ENCODE peak calls at places on chromosomes 11 and 22, in four cellular contexts. X is HFFc6, H is coronary artery, M is H9. N is an unnamed sample.

GRCh38 chr11:123145661-123146060 is 49.4 kb downstream of the CLMP start:
- DNase-seq in X (no peak), H (no peak), M (no peak), N (no peak)

GRCh38 chr11:86070435-86071056 is 1.7 kb upstream of the PICALM start:
- DNase-seq in X (no peak), H (no peak), M (no peak), N (no peak)

GRCh38 chr11:44949160-44950035 is 1.3 kb downstream of the TP53I11 start:
- DNase-seq in X (no peak), H (no peak), M (peak), N (no peak)

GRCh38 chr11:99584822-99585221 is 564.1 kb downstream of the CNTN5 start:
- DNase-seq in X (no peak), H (no peak), M (no peak), N (no peak)

GRCh38 chr22:22995166-22995565 is 75.2 kb upstream of the GNAZ start:
- DNase-seq in X (no peak), H (no peak), M (no peak), N (no peak)

GRCh38 chr11:6333112-6333511 is 12.8 kb upstream of the CAVIN3 start:
- DNase-seq in X (no peak), H (no peak), M (no peak), N (no peak)

GRCh38 chr11:121543981-121544380 is 91.2 kb upstream of the SORL1-AS1 start:
- DNase-seq in X (no peak), H (no peak), M (no peak), N (no peak)

GRCh38 chr22:41237707-41238569 is 2.8 kb downstream of the CHADL start:
- DNase-seq in X (no peak), H (no peak), M (peak), N (no peak)

GRCh38 chr11:76839326-76839725 is 21.4 kb upstream of the ACER3 start:
- DNase-seq in X (no peak), H (no peak), M (no peak), N (no peak)

GRCh38 chr22:19853879-19854777 is 546 bp downstream of the GNB1L start:
- DNase-seq in X (no peak), H (no peak), M (no peak), N (no peak)

GRCh38 chr11:121117753-121118152 is 16.7 kb downstream of the TECTA start:
- DNase-seq in X (no peak), H (no peak), M (no peak), N (no peak)

GRCh38 chr11:83827520-83827919 is 541.4 kb upstream of the CCDC90B start:
- DNase-seq in X (peak), H (no peak), M (no peak), N (no peak)

GRCh38 chr11:128837627-128838026 is 29.5 kb downstream of the KCNJ1 start:
- DNase-seq in X (no peak), H (no peak), M (no peak), N (no peak)

GRCh38 chr11:65779919-65780769 is 632 bp downstream of the AP5B1 start:
- DNase-seq in X (peak), H (peak), M (peak), N (peak)

GRCh38 chr11:65782816-65783228 is 2.0 kb upstream of the AP5B1 start:
- DNase-seq in X (no peak), H (peak), M (no peak), N (no peak)

GRCh38 chr11:65780770-65781151 is at the start of gene AP5B1:
- DNase-seq in X (peak), H (peak), M (peak), N (no peak)

GRCh38 chr11:65781962-65782815 is 1.4 kb upstream of the AP5B1 start:
- DNase-seq in X (no peak), H (peak), M (no peak), N (no peak)

GRCh38 chr11:65781152-65781961 is 581 bp upstream of the AP5B1 start:
- DNase-seq in X (no peak), H (peak), M (peak), N (no peak)
- TF ChIP-seq CTCF in X (peak), H (no peak), M (peak), N (peak)

GRCh38 chr11:20373102-20373501 is 9.6 kb downstream of the HTATIP2 start:
- DNase-seq in X (no peak), H (no peak), M (no peak), N (no peak)
- TF ChIP-seq CTCF in X (no peak), H (no peak), M (no peak), N (no peak)

GRCh38 chr11:57427692-57428082 is 766 bp upstream of the SLC43A3 start:
- DNase-seq in X (no peak), H (peak), M (no peak), N (no peak)
- TF ChIP-seq CTCF in X (no peak), H (no peak), M (no peak), N (no peak)

DNA sequence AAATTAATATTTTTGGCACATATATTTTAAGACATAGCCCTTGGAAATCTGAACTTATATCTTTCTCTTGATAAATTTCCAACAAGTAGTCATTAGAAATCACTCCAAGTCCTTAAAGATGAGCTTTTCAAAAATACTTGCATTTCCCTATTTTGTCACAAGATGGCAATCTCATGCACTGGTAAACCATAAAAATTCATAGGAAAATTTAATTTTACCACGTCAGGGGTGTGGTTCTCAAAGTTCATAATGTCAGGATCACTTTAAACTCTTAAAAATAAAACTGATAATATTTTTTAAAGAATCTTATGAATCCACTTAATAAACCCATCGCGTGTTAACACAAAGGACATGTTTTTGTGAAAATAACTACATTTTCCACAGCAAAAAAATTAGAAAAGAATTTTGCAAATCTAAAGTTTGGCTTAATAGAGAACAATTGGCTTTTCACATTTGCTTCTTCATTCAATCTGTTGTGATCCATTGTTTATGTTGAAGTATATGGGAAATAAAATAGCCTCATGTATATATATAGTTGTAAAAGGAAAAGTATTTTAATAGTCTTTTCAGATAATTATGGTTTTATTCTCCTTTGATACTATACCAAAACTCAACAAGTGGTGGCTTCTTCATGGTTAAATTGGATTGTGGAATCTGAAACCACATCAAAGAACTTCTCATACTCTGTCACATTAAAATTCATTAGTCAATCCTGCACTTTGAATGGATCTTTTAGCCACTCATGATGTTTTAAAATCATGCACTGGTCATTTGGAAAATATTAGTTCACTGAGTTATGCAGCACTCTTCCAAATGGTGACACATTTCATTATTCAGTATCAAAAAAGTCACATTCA is 169.1 kb downstream of the CADM1 start:
- DNase-seq in X (peak), H (no peak), M (no peak), N (no peak)
- TF ChIP-seq CTCF in X (peak), H (peak), M (peak), N (peak)

DNA sequence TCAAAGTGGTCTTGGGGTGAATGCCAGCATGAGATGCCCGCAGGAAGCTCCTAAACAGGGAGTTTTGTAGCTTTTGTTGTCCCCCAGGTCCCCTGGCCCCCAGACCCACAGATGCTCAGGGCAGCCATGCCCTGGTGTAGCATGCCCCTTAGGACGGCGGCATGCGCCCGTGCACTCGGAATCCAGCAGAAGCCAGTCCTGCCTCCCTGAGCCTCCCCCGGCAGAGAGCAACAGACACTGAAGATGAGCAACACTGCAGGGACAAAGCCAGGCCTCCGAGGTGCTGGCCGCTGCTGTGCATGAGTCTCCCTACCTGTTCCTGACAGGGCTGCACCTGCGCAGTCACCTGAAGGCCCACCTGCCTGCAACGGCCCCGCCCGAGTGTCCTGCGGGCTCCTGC is 59.1 kb downstream of the TRMU start:
- DNase-seq in X (no peak), H (no peak), M (no peak), N (no peak)
- TF ChIP-seq CTCF in X (no peak), H (no peak), M (no peak), N (no peak)

GRCh38 chr11:15629690-15630321 is 515.1 kb downstream of the INSC start:
- DNase-seq in X (no peak), H (no peak), M (peak), N (no peak)
- TF ChIP-seq CTCF in X (no peak), H (no peak), M (peak), N (peak)

GRCh38 chr11:14636119-14636518 is 7.5 kb upstream of the PDE3B start:
- DNase-seq in X (no peak), H (no peak), M (no peak), N (no peak)
- TF ChIP-seq CTCF in X (no peak), H (no peak), M (no peak), N (no peak)

DNA sequence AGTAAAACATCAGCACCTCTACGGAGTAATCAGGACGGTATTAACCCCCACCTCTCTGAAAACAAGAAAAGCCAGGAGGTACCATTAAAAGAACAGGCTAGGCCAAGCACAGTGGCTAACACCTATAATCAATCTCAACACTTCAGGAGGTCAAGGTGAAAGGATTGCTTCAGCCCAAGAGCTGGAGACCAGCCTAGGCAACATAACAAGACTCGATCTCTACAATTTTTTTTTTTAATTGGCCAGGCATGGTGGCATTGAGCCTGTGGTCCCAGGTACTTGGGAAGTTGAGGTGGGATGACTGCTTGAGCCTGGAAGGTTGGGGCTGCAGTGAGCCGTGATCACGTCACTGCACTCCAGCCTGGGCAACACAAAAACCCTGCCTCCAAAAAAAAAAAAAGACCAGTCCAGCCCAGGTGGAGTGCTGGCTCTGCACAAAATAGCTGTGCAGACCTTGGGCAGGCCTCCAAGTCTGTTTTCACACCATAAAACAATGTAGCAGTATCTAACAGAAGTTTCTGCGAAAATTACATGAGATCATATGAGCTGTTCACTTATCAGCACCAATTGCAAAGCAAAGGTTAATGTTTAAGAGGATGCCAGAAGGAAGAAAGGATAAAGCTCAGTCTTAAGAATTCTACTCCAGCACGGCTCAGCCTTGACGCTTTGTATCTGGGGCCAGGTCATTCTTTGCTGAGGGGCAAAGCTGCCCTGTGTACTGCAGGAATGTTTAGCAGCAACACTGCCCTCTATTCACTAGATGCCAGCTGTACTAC is 14.8 kb downstream of the CHKA start:
- DNase-seq in X (no peak), H (no peak), M (no peak), N (no peak)
- TF ChIP-seq CTCF in X (no peak), H (no peak), M (no peak), N (no peak)